ENCODE peak calls at places on chromosomes 4 and X, in eight cellular contexts. L is psoas muscle, Q is IMR-90, O is left ventricle myocardium inferior, G is cardiac muscle cell, M is fibroblast of lung, P is right atrium auricular region, Z is ovary. K is an unnamed sample.

GRCh38 chr4:14749910-14750309 is 252.4 kb upstream of the CPEB2 start:
- DNase-seq in L (peak; percentile 13), Q (no peak), O (peak; percentile 29), G (peak; percentile 38), M (peak; percentile 45), P (no peak), Z (no peak), K (peak; percentile 45)

GRCh38 chr4:128916832-128917231 is 107.3 kb downstream of the JADE1 start:
- DNase-seq in L (no peak), Q (no peak), O (no peak), G (no peak), M (no peak), P (peak; percentile 58), Z (no peak), K (peak; percentile 56)

GRCh38 chr4:55633903-55634302 is 2.2 kb downstream of the NMU start:
- DNase-seq in L (no peak), Q (no peak), O (no peak), G (no peak), M (no peak), P (no peak), Z (no peak), K (no peak)

GRCh38 chrX:97117572-97117971 is 233.9 kb downstream of the RPA4 start:
- DNase-seq in L (no peak), Q (no peak), O (no peak), G (no peak), M (no peak), P (no peak), Z (no peak), K (no peak)

GRCh38 chrX:112609631-112610030 is 70.1 kb downstream of the LHFPL1 start:
- DNase-seq in L (no peak), Q (no peak), O (no peak), G (peak; percentile 20), M (no peak), P (no peak), Z (no peak), K (no peak)

GRCh38 chr4:107631568-107631967 is 88.5 kb downstream of the PAPSS1 start:
- DNase-seq in L (peak; percentile 23), Q (no peak), O (no peak), G (no peak), M (peak; percentile 8), P (no peak), Z (no peak), K (no peak)

GRCh38 chr4:7771541-7772507 is 167.8 kb downstream of the AFAP1 start:
- DNase-seq in L (no peak), Q (no peak), O (no peak), G (no peak), M (no peak), P (no peak), Z (no peak), K (no peak)

GRCh38 chr4:136012250-136012649 is 1520.0 kb downstream of the PCDH18 start:
- DNase-seq in L (no peak), Q (no peak), O (no peak), G (no peak), M (peak; percentile 28), P (no peak), Z (no peak), K (no peak)

GRCh38 chr4:113071811-113072210 is 22.4 kb downstream of the ANK2 start:
- DNase-seq in L (no peak), Q (no peak), O (no peak), G (no peak), M (no peak), P (no peak), Z (no peak), K (no peak)

GRCh38 chr4:76594152-76594551 is 159.1 kb downstream of the SHROOM3 start:
- DNase-seq in L (no peak), Q (no peak), O (no peak), G (no peak), M (no peak), P (no peak), Z (no peak), K (no peak)

GRCh38 chrX:6228720-6229119 is at the start of gene NLGN4X:
- DNase-seq in L (no peak), Q (no peak), O (no peak), G (peak; percentile 15), M (no peak), P (no peak), Z (no peak), K (no peak)

GRCh38 chr4:10078481-10079233 is 37.9 kb downstream of the WDR1 start:
- DNase-seq in L (no peak), Q (no peak), O (peak; percentile 13), G (no peak), M (no peak), P (no peak), Z (no peak), K (peak; percentile 32)

GRCh38 chr4:88697113-88697512 is 516 bp downstream of the NAP1L5 start:
- DNase-seq in L (no peak), Q (peak; percentile 52), O (no peak), G (no peak), M (peak; percentile 52), P (no peak), Z (peak; percentile 40), K (no peak)

GRCh38 chr4:120156115-120156718 is 89.6 kb upstream of the MAD2L1 start:
- DNase-seq in L (no peak), Q (peak; percentile 80), O (no peak), G (peak; percentile 71), M (peak; percentile 89), P (no peak), Z (no peak), K (no peak)

GRCh38 chr4:186982160-186982559 is 258.5 kb upstream of the FAT1 start:
- DNase-seq in L (no peak), Q (no peak), O (no peak), G (no peak), M (no peak), P (no peak), Z (no peak), K (no peak)

GRCh38 chr4:140059159-140059558 is 94.8 kb downstream of the MAML3 start:
- DNase-seq in L (no peak), Q (peak; percentile 47), O (no peak), G (peak; percentile 37), M (peak; percentile 50), P (no peak), Z (no peak), K (no peak)

GRCh38 chrX:21926116-21926515 is 14.4 kb upstream of the SMS start:
- DNase-seq in L (no peak), Q (peak; percentile 24), O (no peak), G (no peak), M (peak; percentile 51), P (no peak), Z (no peak), K (no peak)

GRCh38 chr4:88535090-88535755 is 11.6 kb upstream of the PYURF start:
- DNase-seq in L (no peak), Q (no peak), O (no peak), G (no peak), M (no peak), P (no peak), Z (no peak), K (no peak)

GRCh38 chr4:186074189-186074588 is 5.2 kb downstream of the TLR3 start:
- DNase-seq in L (no peak), Q (no peak), O (no peak), G (peak; percentile 32), M (no peak), P (no peak), Z (no peak), K (peak; percentile 83)

GRCh38 chr4:112514079-112514448 is 1.9 kb downstream of the NEUROG2 start:
- DNase-seq in L (no peak), Q (no peak), O (no peak), G (no peak), M (no peak), P (no peak), Z (no peak), K (no peak)

GRCh38 chrX:39149761-39150160 is 348.5 kb downstream of the MID1IP1 start:
- DNase-seq in L (peak; percentile 75), Q (peak; percentile 40), O (peak; percentile 75), G (peak; percentile 85), M (peak; percentile 74), P (peak; percentile 80), Z (peak; percentile 40), K (peak; percentile 84)

GRCh38 chr4:152522754-152523153 is 13.1 kb downstream of the FBXW7 start:
- DNase-seq in L (no peak), Q (no peak), O (no peak), G (peak; percentile 15), M (no peak), P (no peak), Z (no peak), K (no peak)

GRCh38 chr4:159498371-159499115 is 395.7 kb downstream of the RAPGEF2 start:
- DNase-seq in L (no peak), Q (no peak), O (no peak), G (no peak), M (no peak), P (no peak), Z (no peak), K (no peak)

GRCh38 chr4:184705692-184706091 is 28.2 kb downstream of the CENPU start:
- DNase-seq in L (no peak), Q (no peak), O (no peak), G (no peak), M (no peak), P (no peak), Z (no peak), K (no peak)

GRCh38 chr4:108043536-108043935 is 53.8 kb downstream of the HADH start:
- DNase-seq in L (no peak), Q (no peak), O (no peak), G (peak; percentile 12), M (peak; percentile 53), P (no peak), Z (no peak), K (no peak)

GRCh38 chrX:37955273-37955672 is 51.1 kb upstream of the SYTL5 start:
- DNase-seq in L (no peak), Q (no peak), O (no peak), G (no peak), M (no peak), P (no peak), Z (no peak), K (no peak)
- TF ChIP-seq CTCF in L (no peak), Q (no peak), O (no peak), G (no peak), M (no peak), P (no peak), Z (no peak), K (no peak)

GRCh38 chr4:183499389-183499788 is 5.5 kb upstream of the ING2 start:
- DNase-seq in L (no peak), Q (no peak), O (no peak), G (no peak), M (no peak), P (no peak), Z (no peak), K (no peak)
- H3K4me1 ChIP-seq in L (peaks cover 11% of the 10 kb centered on the region), Q (no peaks in the 10 kb centered on the region), O (peaks cover 13% of the 10 kb centered on the region), G (peaks cover 12% of the 10 kb centered on the region), M (peaks cover 2% of the 10 kb centered on the region), P (peaks cover 8% of the 10 kb centered on the region), Z (no peaks in the 10 kb centered on the region), K (peaks cover 22% of the 10 kb centered on the region)

DNA sequence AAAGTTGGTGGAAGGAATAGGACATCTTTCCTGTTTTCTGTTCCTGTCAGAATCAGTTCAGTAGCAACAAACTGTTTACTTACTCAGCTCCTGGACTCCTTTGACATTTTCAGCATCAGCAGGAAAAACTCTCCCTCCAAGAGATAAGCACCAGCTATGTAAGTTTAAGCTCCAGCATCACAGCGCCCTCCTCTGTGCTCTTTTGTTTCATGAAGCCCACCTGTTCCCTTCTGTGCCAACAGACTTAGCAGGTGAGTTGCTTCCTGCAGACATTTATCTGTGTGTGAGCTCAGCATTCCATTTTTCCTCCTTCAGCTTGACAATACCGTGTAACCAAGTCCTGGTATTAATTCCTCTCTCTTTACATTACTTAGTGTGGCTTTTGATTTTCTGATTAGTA is 644.1 kb upstream of the AGA start:
- DNase-seq in L (no peak), Q (peak; percentile 1), O (no peak), G (peak; percentile 68), M (peak; percentile 0), P (no peak), Z (no peak), K (no peak)
- TF ChIP-seq CTCF in L (no peak), Q (no peak), O (no peak), G (no peak), M (peak; percentile 6), P (no peak), Z (no peak), K (no peak)

GRCh38 chrX:37722595-37722994 is 37.0 kb downstream of the XK start:
- DNase-seq in L (no peak), Q (no peak), O (no peak), G (no peak), M (no peak), P (no peak), Z (no peak), K (no peak)
- H3K4me1 ChIP-seq in L (peaks cover 4% of the 10 kb centered on the region), Q (no peaks in the 10 kb centered on the region), O (peaks cover 10% of the 10 kb centered on the region), G (peaks cover 9% of the 10 kb centered on the region), M (no peaks in the 10 kb centered on the region), P (no peaks in the 10 kb centered on the region), Z (no peaks in the 10 kb centered on the region), K (no peaks in the 10 kb centered on the region)

K was measured in lower lobe of right lung.